ENCODE peak calls at places on chromosomes 16 and 17, in six cellular contexts. U is right lobe of liver, Q is GM23248, O is skeletal muscle cell, C is adrenal gland, T is esophagus squamous epithelium. W is an unnamed sample.

GRCh38 chr17:49193513-49194296 is 16.7 kb downstream of the GNGT2 start:
- DNase-seq in U (no peak), Q (peak), O (peak), C (peak), T (no peak), W (peak)

GRCh38 chr17:81394831-81395599 is at the start of gene BAHCC1:
- DNase-seq in U (peak), Q (peak), O (peak), C (peak), T (peak), W (peak)

GRCh38 chr16:84156342-84156784 is 11.3 kb downstream of the DNAAF1 start:
- DNase-seq in U (no peak), Q (peak), O (no peak), C (no peak), T (no peak), W (no peak)

GRCh38 chr17:29533976-29534375 is 32.9 kb downstream of the ABHD15 start:
- DNase-seq in U (no peak), Q (no peak), O (no peak), C (no peak), T (no peak), W (no peak)

GRCh38 chr17:50295021-50295420 is 20.8 kb downstream of the TMEM92 start:
- DNase-seq in U (peak), Q (no peak), O (no peak), C (no peak), T (no peak), W (no peak)

GRCh38 chr17:13017623-13018462 is at the start of gene ELAC2:
- DNase-seq in U (peak), Q (peak), O (peak), C (peak), T (peak), W (peak)

GRCh38 chr17:8696951-8697745 is 47.5 kb downstream of the CCDC42 start:
- DNase-seq in U (no peak), Q (no peak), O (peak), C (peak), T (no peak), W (no peak)

GRCh38 chr16:85347213-85347591 is 234.9 kb upstream of the CIBAR2 start:
- DNase-seq in U (no peak), Q (peak), O (no peak), C (peak), T (no peak), W (peak)

GRCh38 chr16:560221-560700 is at the start of gene PRR35:
- DNase-seq in U (no peak), Q (no peak), O (no peak), C (no peak), T (no peak), W (no peak)
- H3K4me3 ChIP-seq in U (no peak), Q (no peak), O (no peak), C (no peak), T (peak), W (no peak)

GRCh38 chr17:28256881-28257280 is 62.1 kb upstream of the TMEM97 start:
- DNase-seq in U (no peak), Q (no peak), O (no peak), C (no peak), T (no peak), W (no peak)

GRCh38 chr17:28255616-28256015 is 63.4 kb upstream of the TMEM97 start:
- DNase-seq in U (no peak), Q (no peak), O (no peak), C (no peak), T (no peak), W (no peak)

GRCh38 chr17:28256370-28256769 is 62.6 kb upstream of the TMEM97 start:
- DNase-seq in U (no peak), Q (no peak), O (no peak), C (no peak), T (no peak), W (no peak)

GRCh38 chr17:28258347-28258887 is 60.6 kb upstream of the TMEM97 start:
- DNase-seq in U (peak), Q (no peak), O (no peak), C (no peak), T (no peak), W (no peak)

GRCh38 chr17:28261219-28261618 is 57.8 kb upstream of the TMEM97 start:
- DNase-seq in U (no peak), Q (peak), O (no peak), C (no peak), T (no peak), W (no peak)
- H3K4me3 ChIP-seq in U (no peak), Q (no peak), O (no peak), C (no peak), T (no peak), W (no peak)

DNA sequence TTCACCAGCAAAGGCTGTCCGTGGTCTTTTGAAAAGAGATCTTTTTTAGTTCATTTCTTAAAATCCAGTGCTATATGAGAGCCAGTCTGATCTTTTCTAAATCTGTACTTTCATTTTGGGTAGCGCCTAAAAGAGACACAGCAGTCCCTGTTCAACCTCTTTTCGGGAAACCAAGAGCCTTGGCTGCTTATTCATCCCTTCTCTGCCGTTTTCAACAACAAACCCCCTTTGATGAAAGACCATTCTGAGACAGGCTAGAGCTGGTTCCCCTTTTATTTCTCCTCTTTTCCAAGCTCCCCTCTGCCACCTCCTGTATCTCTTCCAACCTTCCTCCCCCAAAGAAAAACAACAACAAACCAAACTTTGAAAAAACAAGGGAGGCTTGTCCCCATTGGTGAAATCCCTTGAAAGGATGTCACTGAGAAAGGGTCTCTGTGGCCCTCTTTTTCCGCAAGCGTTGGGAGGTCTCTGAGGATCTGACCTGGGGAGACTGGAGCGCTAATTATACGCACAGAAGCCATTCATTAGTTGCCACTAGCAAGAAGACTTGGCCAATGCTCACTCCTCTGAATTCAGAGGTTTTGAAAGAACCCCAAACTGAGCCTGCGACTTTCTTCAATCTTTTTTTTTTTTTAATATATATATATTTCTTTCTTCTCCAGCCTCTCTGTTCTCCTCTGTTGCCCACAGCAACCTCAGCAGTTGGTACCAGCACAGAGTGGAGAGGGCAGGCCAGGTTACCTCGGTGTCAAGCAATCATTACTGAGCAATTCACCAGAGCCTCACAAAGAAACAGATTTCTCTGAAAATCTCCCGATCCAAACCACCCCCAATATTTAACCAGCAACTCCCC is 101.4 kb downstream of the PITPNC1 start:
- DNase-seq in U (no peak), Q (no peak), O (no peak), C (no peak), T (no peak), W (no peak)
- H3K4me3 ChIP-seq in U (no peak), Q (peak), O (no peak), C (no peak), T (no peak), W (no peak)

GRCh38 chr16:30525844-30526136 is 576 bp downstream of the ZNF768 start:
- DNase-seq in U (no peak), Q (no peak), O (no peak), C (no peak), T (no peak), W (no peak)
- H3K4me3 ChIP-seq in U (peak), Q (peak), O (peak), C (peak), T (peak), W (peak)

DNA sequence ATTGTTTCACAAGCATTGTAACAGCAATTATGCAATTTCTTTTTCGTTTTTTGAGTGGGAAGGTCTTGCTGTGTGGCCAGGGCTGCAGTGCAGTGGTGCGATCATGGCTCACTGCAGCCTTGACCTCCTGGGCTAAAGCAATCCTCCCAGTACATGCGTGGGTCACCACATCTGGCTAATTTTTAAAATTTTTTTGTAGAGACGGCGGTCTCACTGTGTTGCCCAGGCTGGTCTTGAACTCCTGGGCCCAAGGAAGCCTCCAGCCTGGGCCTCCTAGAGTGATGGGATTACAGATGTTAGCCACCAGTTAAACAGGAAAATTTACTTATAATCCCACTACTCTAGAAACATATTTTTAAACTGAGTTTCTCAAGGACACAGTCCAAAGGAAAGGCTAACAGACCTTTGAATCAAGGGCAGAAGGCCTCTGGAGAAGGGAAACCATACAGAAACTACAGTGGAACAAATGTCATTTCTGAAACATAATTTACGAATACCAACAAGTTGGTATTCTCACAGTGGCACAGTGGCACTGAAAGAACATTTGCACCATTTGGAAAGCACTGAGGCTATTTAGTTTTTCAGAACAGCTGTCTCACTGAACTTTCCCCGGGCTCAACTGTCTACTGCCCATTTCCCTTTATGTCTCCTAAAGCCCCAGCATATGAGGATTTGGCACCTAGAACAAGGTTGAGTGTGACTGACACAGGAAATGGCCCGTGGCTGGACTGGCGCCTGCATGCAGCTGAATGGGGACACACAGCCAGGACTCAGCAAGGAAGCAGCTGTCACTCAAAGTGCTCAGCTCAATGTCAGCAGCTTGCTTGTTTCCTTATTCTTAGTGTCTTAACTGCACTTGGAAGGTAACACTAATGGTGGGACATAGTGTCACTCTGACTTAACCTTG is 2.8 kb upstream of the PRKAR1A start:
- DNase-seq in U (peak), Q (no peak), O (no peak), C (no peak), T (no peak), W (peak)
- H3K4me3 ChIP-seq in U (no peak), Q (no peak), O (no peak), C (no peak), T (no peak), W (no peak)

W was measured in NB4.